ENCODE peak calls at places on chromosomes 5 and 9, in four cellular contexts. One of them, this sample, is unnamed.

GRCh38 chr5:145473032-145473642 is 362.0 kb downstream of the PRELID2 start:
- DNase-seq in lower leg skin: no peak
- DNase-seq in cardiac fibroblast: peak; percentile 17
- DNase-seq in mammary epithelial cell: no peak
- DNase-seq in this sample: no peak

GRCh38 chr5:59522201-59522831 is 371.2 kb downstream of the PDE4D start:
- DNase-seq in mammary epithelial cell: peak; percentile 81
- DNase-seq in lower leg skin: no peak
- DNase-seq in cardiac fibroblast: no peak
- DNase-seq in this sample: no peak

GRCh38 chr5:42772265-42772993 is 15.8 kb downstream of the CCDC152 start:
- DNase-seq in cardiac fibroblast: peak; percentile 4
- DNase-seq in mammary epithelial cell: peak; percentile 6
- DNase-seq in lower leg skin: peak; percentile 18
- DNase-seq in this sample: no peak

GRCh38 chr5:132052520-132052919 is 7.9 kb upstream of the IL3 start:
- DNase-seq in mammary epithelial cell: no peak
- DNase-seq in lower leg skin: no peak
- DNase-seq in cardiac fibroblast: no peak
- DNase-seq in this sample: no peak

GRCh38 chr9:121692606-121693505 is 41.4 kb downstream of the DAB2IP start:
- DNase-seq in lower leg skin: no peak
- DNase-seq in cardiac fibroblast: no peak
- DNase-seq in mammary epithelial cell: no peak
- DNase-seq in this sample: no peak

GRCh38 chr9:120480707-120481106 is 99.3 kb downstream of the CDK5RAP2 start:
- DNase-seq in mammary epithelial cell: peak; percentile 26
- DNase-seq in cardiac fibroblast: no peak
- DNase-seq in lower leg skin: peak; percentile 29
- DNase-seq in this sample: no peak

GRCh38 chr5:98103807-98104206 is 669.7 kb upstream of the RGMB start:
- DNase-seq in lower leg skin: no peak
- DNase-seq in cardiac fibroblast: no peak
- DNase-seq in mammary epithelial cell: no peak
- DNase-seq in this sample: no peak

GRCh38 chr5:164012376-164012775 is 507.0 kb downstream of the MAT2B start:
- DNase-seq in mammary epithelial cell: no peak
- DNase-seq in lower leg skin: no peak
- DNase-seq in cardiac fibroblast: no peak
- DNase-seq in this sample: no peak

GRCh38 chr5:98755406-98755805 is 18.1 kb upstream of the RGMB start:
- DNase-seq in lower leg skin: no peak
- DNase-seq in cardiac fibroblast: no peak
- DNase-seq in mammary epithelial cell: no peak
- DNase-seq in this sample: no peak

GRCh38 chr5:120052916-120053828 is 410.9 kb upstream of the PRR16 start:
- DNase-seq in mammary epithelial cell: no peak
- DNase-seq in lower leg skin: peak; percentile 24
- DNase-seq in cardiac fibroblast: no peak
- DNase-seq in this sample: no peak

GRCh38 chr5:135020111-135020895 is 13.7 kb downstream of the PITX1 start:
- DNase-seq in cardiac fibroblast: no peak
- DNase-seq in mammary epithelial cell: no peak
- DNase-seq in lower leg skin: no peak
- DNase-seq in this sample: no peak

GRCh38 chr5:4095918-4096630 is 500.4 kb downstream of the IRX1 start:
- DNase-seq in cardiac fibroblast: no peak
- DNase-seq in mammary epithelial cell: no peak
- DNase-seq in lower leg skin: no peak
- DNase-seq in this sample: no peak

GRCh38 chr9:87371801-87372374 is 125.8 kb upstream of the DAPK1 start:
- DNase-seq in lower leg skin: no peak
- DNase-seq in cardiac fibroblast: no peak
- DNase-seq in mammary epithelial cell: no peak
- DNase-seq in this sample: no peak

GRCh38 chr5:104431946-104432345 is 869.4 kb upstream of the NUDT12 start:
- DNase-seq in lower leg skin: no peak
- DNase-seq in mammary epithelial cell: no peak
- DNase-seq in cardiac fibroblast: no peak
- DNase-seq in this sample: no peak

GRCh38 chr5:118863345-118863744 is 125.0 kb downstream of the DTWD2 start:
- DNase-seq in lower leg skin: no peak
- DNase-seq in mammary epithelial cell: peak; percentile 67
- DNase-seq in cardiac fibroblast: no peak
- DNase-seq in this sample: no peak

DNA sequence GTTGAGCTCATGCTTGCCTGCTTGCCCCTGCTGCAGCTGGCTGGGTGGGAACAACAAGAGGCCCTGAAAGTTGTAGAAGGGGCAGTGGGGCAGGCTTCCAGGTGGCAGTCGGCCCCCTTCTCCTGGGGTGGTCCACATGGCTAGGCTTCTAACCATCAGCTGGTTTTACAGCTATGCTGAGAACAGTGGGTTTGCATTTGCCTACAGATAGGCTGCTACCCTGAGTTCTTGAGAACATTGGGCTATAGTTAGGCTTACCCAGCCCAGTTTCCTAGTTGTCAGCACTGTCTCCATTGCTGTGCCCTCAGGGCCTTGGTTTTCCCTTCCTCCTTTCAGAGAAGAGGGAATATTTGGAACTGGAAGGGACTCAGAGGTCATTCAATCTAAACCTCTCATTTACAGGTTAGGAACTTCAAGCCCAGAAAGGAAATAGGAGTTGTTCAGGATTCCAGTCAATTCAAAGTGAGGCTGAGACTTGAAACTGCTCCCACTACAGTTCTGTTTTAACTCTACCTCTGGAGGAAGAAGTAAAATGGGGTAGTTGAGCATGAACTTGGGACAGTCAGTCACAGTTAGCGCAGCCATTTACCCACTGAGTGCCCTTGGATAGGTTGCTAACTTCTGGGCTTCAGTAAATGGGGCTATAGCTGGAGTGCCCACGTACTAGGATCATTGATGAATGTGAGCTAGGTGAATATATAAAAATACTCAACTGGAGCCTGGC is 11.5 kb downstream of the LARP1 start:
- DNase-seq in mammary epithelial cell: no peak
- DNase-seq in lower leg skin: no peak
- DNase-seq in cardiac fibroblast: no peak
- DNase-seq in this sample: no peak
- H3K4me3 ChIP-seq in mammary epithelial cell: no peak overlapping the region
- H3K4me3 ChIP-seq in lower leg skin: no peak overlapping the region
- H3K4me3 ChIP-seq in cardiac fibroblast: no peak overlapping the region
- H3K4me3 ChIP-seq in this sample: no peak overlapping the region

GRCh38 chr5:58381566-58381965 is 78.3 kb downstream of the PLK2 start:
- DNase-seq in mammary epithelial cell: no peak
- DNase-seq in lower leg skin: no peak
- DNase-seq in cardiac fibroblast: no peak
- DNase-seq in this sample: no peak

GRCh38 chr5:58378613-58379385 is 81.1 kb downstream of the PLK2 start:
- DNase-seq in mammary epithelial cell: no peak
- DNase-seq in lower leg skin: no peak
- DNase-seq in cardiac fibroblast: no peak
- DNase-seq in this sample: no peak

GRCh38 chr5:58382131-58382534 is 77.8 kb downstream of the PLK2 start:
- DNase-seq in lower leg skin: no peak
- DNase-seq in mammary epithelial cell: no peak
- DNase-seq in cardiac fibroblast: no peak
- DNase-seq in this sample: no peak

GRCh38 chr5:58383459-58383858 is 76.4 kb downstream of the PLK2 start:
- DNase-seq in cardiac fibroblast: no peak
- DNase-seq in mammary epithelial cell: peak; percentile 37
- DNase-seq in lower leg skin: no peak
- DNase-seq in this sample: no peak

DNA sequence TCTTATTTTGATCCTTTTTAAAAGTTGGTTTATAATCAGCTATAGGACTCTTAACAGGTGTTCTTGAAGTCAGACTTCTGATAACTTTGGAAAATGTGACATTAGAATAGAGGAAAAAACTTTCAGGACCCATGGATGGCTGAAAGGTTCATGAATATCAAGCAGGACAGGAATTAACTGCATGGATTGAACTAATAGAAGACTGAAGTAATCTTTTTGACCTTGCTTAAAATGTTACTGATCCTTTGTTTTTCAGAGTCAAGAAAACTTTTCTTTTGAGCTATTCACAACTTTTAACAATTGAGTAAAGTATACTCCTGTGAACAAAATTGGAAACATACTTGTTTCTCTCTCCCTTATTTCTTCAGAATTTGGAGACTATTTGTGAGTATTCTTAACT is 79.2 kb downstream of the PLK2 start:
- DNase-seq in lower leg skin: no peak
- DNase-seq in mammary epithelial cell: no peak
- DNase-seq in cardiac fibroblast: no peak
- DNase-seq in this sample: no peak
- TF ChIP-seq CTCF in lower leg skin: no peak
- TF ChIP-seq CTCF in mammary epithelial cell: no peak
- TF ChIP-seq CTCF in cardiac fibroblast: no peak
- TF ChIP-seq CTCF in this sample: no peak

GRCh38 chr9:135230386-135230765 is 142.9 kb downstream of the OLFM1 start:
- DNase-seq in cardiac fibroblast: no peak
- DNase-seq in lower leg skin: no peak
- DNase-seq in mammary epithelial cell: no peak
- DNase-seq in this sample: no peak
- H3K4me3 ChIP-seq in cardiac fibroblast: no peak overlapping the region
- H3K4me3 ChIP-seq in lower leg skin: no peak overlapping the region
- H3K4me3 ChIP-seq in mammary epithelial cell: no peak overlapping the region
- H3K4me3 ChIP-seq in this sample: no peak overlapping the region

GRCh38 chr5:16920109-16920816 is 15.8 kb downstream of the MYO10 start:
- DNase-seq in cardiac fibroblast: no peak
- DNase-seq in mammary epithelial cell: no peak
- DNase-seq in lower leg skin: no peak
- DNase-seq in this sample: no peak

GRCh38 chr5:16922430-16922829 is 13.7 kb downstream of the MYO10 start:
- DNase-seq in cardiac fibroblast: no peak
- DNase-seq in lower leg skin: no peak
- DNase-seq in mammary epithelial cell: no peak
- DNase-seq in this sample: no peak

GRCh38 chr5:16918891-16919671 is 17.0 kb downstream of the MYO10 start:
- DNase-seq in lower leg skin: no peak
- DNase-seq in cardiac fibroblast: no peak
- DNase-seq in mammary epithelial cell: no peak
- DNase-seq in this sample: no peak

GRCh38 chr5:16924201-16924600 is 11.9 kb downstream of the MYO10 start:
- DNase-seq in cardiac fibroblast: no peak
- DNase-seq in lower leg skin: no peak
- DNase-seq in mammary epithelial cell: no peak
- DNase-seq in this sample: no peak

GRCh38 chr5:16921246-16921645 is 14.8 kb downstream of the MYO10 start:
- DNase-seq in lower leg skin: no peak
- DNase-seq in mammary epithelial cell: no peak
- DNase-seq in cardiac fibroblast: no peak
- DNase-seq in this sample: no peak
- TF ChIP-seq CTCF in lower leg skin: no peak
- TF ChIP-seq CTCF in mammary epithelial cell: no peak
- TF ChIP-seq CTCF in cardiac fibroblast: no peak
- TF ChIP-seq CTCF in this sample: no peak

GRCh38 chr5:78653031-78653430 is 4.5 kb upstream of the LHFPL2 start:
- DNase-seq in lower leg skin: no peak
- DNase-seq in cardiac fibroblast: no peak
- DNase-seq in mammary epithelial cell: no peak
- DNase-seq in this sample: no peak
- H3K4me3 ChIP-seq in lower leg skin: no peak overlapping the region
- H3K4me3 ChIP-seq in cardiac fibroblast: no peak overlapping the region
- H3K4me3 ChIP-seq in mammary epithelial cell: no peak overlapping the region
- H3K4me3 ChIP-seq in this sample: no peak overlapping the region

GRCh38 chr9:35054185-35054835 is 18.1 kb downstream of the VCP start:
- DNase-seq in cardiac fibroblast: no peak
- DNase-seq in mammary epithelial cell: no peak
- DNase-seq in lower leg skin: no peak
- DNase-seq in this sample: no peak
- TF ChIP-seq CTCF in cardiac fibroblast: no peak
- TF ChIP-seq CTCF in mammary epithelial cell: no peak
- TF ChIP-seq CTCF in lower leg skin: no peak
- TF ChIP-seq CTCF in this sample: no peak

GRCh38 chr5:464446-464842 is 21.5 kb downstream of the EXOC3 start:
- DNase-seq in mammary epithelial cell: no peak
- DNase-seq in lower leg skin: no peak
- DNase-seq in cardiac fibroblast: no peak
- DNase-seq in this sample: no peak
- H3K4me3 ChIP-seq in mammary epithelial cell: no peak overlapping the region
- H3K4me3 ChIP-seq in lower leg skin: no peak overlapping the region
- H3K4me3 ChIP-seq in cardiac fibroblast: no peak overlapping the region
- H3K4me3 ChIP-seq in this sample: no peak overlapping the region

GRCh38 chr9:38000332-38000731 is 68.7 kb downstream of the SHB start:
- DNase-seq in lower leg skin: no peak
- DNase-seq in cardiac fibroblast: no peak
- DNase-seq in mammary epithelial cell: no peak
- DNase-seq in this sample: no peak
- TF ChIP-seq CTCF in lower leg skin: no peak
- TF ChIP-seq CTCF in cardiac fibroblast: no peak
- TF ChIP-seq CTCF in mammary epithelial cell: no peak
- TF ChIP-seq CTCF in this sample: peak; percentile 23

DNA sequence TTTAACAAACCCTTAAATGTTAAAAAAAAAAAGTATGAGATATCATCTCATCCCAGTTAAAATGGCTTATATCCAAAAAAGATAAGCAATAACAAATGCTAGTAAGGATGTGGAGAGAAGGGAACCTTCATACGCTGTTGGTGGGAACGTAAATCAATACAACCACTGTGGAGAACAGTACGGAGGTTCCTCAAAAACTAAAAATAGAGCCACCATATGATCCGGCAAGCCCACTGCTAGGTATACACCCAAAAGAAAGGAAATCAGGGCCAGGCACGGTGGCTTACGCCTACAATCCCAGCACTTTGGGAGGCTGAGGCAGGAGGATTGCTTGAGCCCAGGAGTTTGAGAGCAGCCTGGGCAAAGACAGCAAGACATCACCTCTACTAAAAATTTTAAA is 3.0 kb downstream of the MTMR12 start:
- DNase-seq in cardiac fibroblast: no peak
- DNase-seq in mammary epithelial cell: no peak
- DNase-seq in lower leg skin: no peak
- DNase-seq in this sample: no peak
- H3K4me3 ChIP-seq in cardiac fibroblast: no peak overlapping the region
- H3K4me3 ChIP-seq in mammary epithelial cell: no peak overlapping the region
- H3K4me3 ChIP-seq in lower leg skin: no peak overlapping the region
- H3K4me3 ChIP-seq in this sample: no peak overlapping the region

DNA sequence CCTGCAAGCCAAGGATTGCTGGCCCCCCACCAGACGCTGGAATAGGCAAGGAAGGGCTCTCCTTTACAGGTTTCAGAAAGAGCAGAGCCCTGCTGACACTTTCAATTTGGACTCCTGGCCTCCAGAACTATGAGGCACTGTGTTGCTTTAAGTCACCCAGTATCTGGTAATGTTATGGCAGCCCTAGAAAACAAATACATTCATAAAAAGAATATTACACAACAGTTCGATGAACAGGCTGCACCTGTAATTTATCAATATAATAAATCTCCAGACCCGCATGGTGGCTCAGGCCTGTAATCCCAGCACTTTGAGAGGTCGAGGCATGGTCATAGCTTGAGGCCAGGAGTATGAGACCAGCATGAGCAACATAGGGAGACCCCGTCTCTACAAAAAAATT is 7.5 kb downstream of the CMBL start:
- DNase-seq in cardiac fibroblast: no peak
- DNase-seq in lower leg skin: no peak
- DNase-seq in mammary epithelial cell: no peak
- DNase-seq in this sample: no peak
- TF ChIP-seq CTCF in cardiac fibroblast: no peak
- TF ChIP-seq CTCF in lower leg skin: no peak
- TF ChIP-seq CTCF in mammary epithelial cell: no peak
- TF ChIP-seq CTCF in this sample: no peak

This sample was measured in GM06990.